ENCODE peak calls at places on chromosomes 4 and X, in nine cellular contexts. V is lung, C is IMR-90, U is B cell, B is astrocyte of the spinal cord, G is GM12865, P is BE2C, D is left lung, I is mucosa of descending colon. N is an unnamed sample.

GRCh38 chr4:4575284-4576211 is 33.7 kb upstream of the STX18 start:
- DNase-seq in V (peak), C (peak), U (peak), B (peak), G (peak), P (peak), D (peak), I (peak), N (peak)

GRCh38 chr4:985123-985830 is 1.6 kb upstream of the IDUA start:
- DNase-seq in V (peak), C (no peak), U (peak), B (no peak), G (peak), P (peak), D (peak), I (peak), N (no peak)

GRCh38 chr4:69689530-69690111 is 36.6 kb upstream of the UGT2A1 start:
- DNase-seq in V (no peak), C (peak), U (peak), B (peak), G (peak), P (no peak), D (no peak), I (no peak), N (no peak)

GRCh38 chrX:24027985-24028384 is 999 bp upstream of the KLHL15 start:
- DNase-seq in V (no peak), C (no peak), U (no peak), B (no peak), G (no peak), P (no peak), D (no peak), I (no peak), N (no peak)

GRCh38 chrX:29530520-29530919 is 684.8 kb upstream of the MAGEB2 start:
- DNase-seq in V (no peak), C (peak), U (no peak), B (peak), G (no peak), P (no peak), D (no peak), I (no peak), N (no peak)

GRCh38 chr4:88091378-88091777 is 67.1 kb downstream of the ABCG2 start:
- DNase-seq in V (no peak), C (no peak), U (no peak), B (no peak), G (no peak), P (no peak), D (no peak), I (no peak), N (no peak)

GRCh38 chrX:150690126-150690525 is 3.1 kb upstream of the MTMR1 start:
- DNase-seq in V (no peak), C (peak), U (no peak), B (peak), G (no peak), P (no peak), D (no peak), I (no peak), N (no peak)

GRCh38 chr4:80266902-80267380 is 477 bp downstream of the FGF5 start:
- DNase-seq in V (no peak), C (peak), U (no peak), B (peak), G (no peak), P (no peak), D (no peak), I (no peak), N (no peak)

GRCh38 chrX:22577181-22577580 is 304.5 kb downstream of the CBLL2 start:
- DNase-seq in V (no peak), C (peak), U (no peak), B (peak), G (no peak), P (no peak), D (no peak), I (no peak), N (no peak)

GRCh38 chr4:85825937-85826678 is 351.2 kb downstream of the ARHGAP24 start:
- DNase-seq in V (peak), C (peak), U (no peak), B (peak), G (peak), P (peak), D (peak), I (no peak), N (no peak)

GRCh38 chr4:173088144-173088543 is 80.5 kb upstream of the GALNT7 start:
- DNase-seq in V (no peak), C (no peak), U (no peak), B (no peak), G (no peak), P (no peak), D (no peak), I (no peak), N (no peak)

GRCh38 chr4:57591073-57591472 is 480.9 kb upstream of the IGFBP7 start:
- DNase-seq in V (no peak), C (no peak), U (no peak), B (no peak), G (no peak), P (no peak), D (no peak), I (no peak), N (no peak)

GRCh38 chrX:121356850-121357171 is 309.4 kb downstream of the GLUD2 start:
- DNase-seq in V (no peak), C (no peak), U (no peak), B (no peak), G (no peak), P (no peak), D (no peak), I (no peak), N (no peak)

GRCh38 chr4:179095585-179096228 is 1653.5 kb upstream of the AGA start:
- DNase-seq in V (no peak), C (peak), U (no peak), B (peak), G (peak), P (no peak), D (no peak), I (no peak), N (no peak)

GRCh38 chrX:76439188-76439587 is 11.7 kb downstream of the MAGEE1 start:
- DNase-seq in V (no peak), C (no peak), U (no peak), B (no peak), G (no peak), P (no peak), D (no peak), I (no peak), N (no peak)

GRCh38 chr4:121182296-121182695 is 18.2 kb upstream of the TNIP3 start:
- DNase-seq in V (no peak), C (peak), U (no peak), B (peak), G (peak), P (no peak), D (no peak), I (no peak), N (no peak)

GRCh38 chrX:45756562-45756961 is 555.9 kb upstream of the DIPK2B start:
- DNase-seq in V (no peak), C (no peak), U (no peak), B (peak), G (no peak), P (no peak), D (no peak), I (no peak), N (no peak)

GRCh38 chr4:174173360-174173759 is 110.1 kb downstream of the FBXO8 start:
- DNase-seq in V (no peak), C (no peak), U (no peak), B (no peak), G (no peak), P (no peak), D (no peak), I (no peak), N (no peak)

GRCh38 chr4:59936566-59936965 is 1263.6 kb upstream of the ADGRL3 start:
- DNase-seq in V (no peak), C (no peak), U (no peak), B (no peak), G (no peak), P (no peak), D (no peak), I (no peak), N (no peak)

GRCh38 chr4:93480452-93480851 is 348.1 kb upstream of the ATOH1 start:
- DNase-seq in V (no peak), C (no peak), U (no peak), B (no peak), G (no peak), P (no peak), D (no peak), I (no peak), N (no peak)

GRCh38 chr4:1449833-1450741 is 43.8 kb upstream of the NKX1-1 start:
- DNase-seq in V (no peak), C (no peak), U (no peak), B (no peak), G (no peak), P (no peak), D (no peak), I (no peak), N (peak)

GRCh38 chrX:110504947-110505346 is 146.3 kb downstream of the RTL9 start:
- DNase-seq in V (no peak), C (no peak), U (no peak), B (no peak), G (no peak), P (no peak), D (no peak), I (no peak), N (no peak)

GRCh38 chrX:24629701-24630100 is 17.4 kb downstream of the PCYT1B start:
- DNase-seq in V (no peak), C (no peak), U (no peak), B (no peak), G (no peak), P (no peak), D (no peak), I (no peak), N (no peak)

GRCh38 chr4:153075836-153076235 is 128.4 kb upstream of the TRIM2 start:
- DNase-seq in V (no peak), C (no peak), U (no peak), B (no peak), G (no peak), P (no peak), D (no peak), I (no peak), N (no peak)

GRCh38 chrX:378443-378842 is 8.3 kb downstream of the PPP2R3B start:
- DNase-seq in V (no peak), C (no peak), U (no peak), B (no peak), G (peak), P (no peak), D (no peak), I (no peak), N (no peak)

GRCh38 chr4:80240976-80241375 is 25.5 kb upstream of the FGF5 start:
- DNase-seq in V (no peak), C (peak), U (no peak), B (peak), G (peak), P (no peak), D (no peak), I (no peak), N (no peak)

GRCh38 chr4:174717788-174718187 is 111.3 kb downstream of the GLRA3 start:
- DNase-seq in V (no peak), C (no peak), U (no peak), B (no peak), G (no peak), P (no peak), D (no peak), I (no peak), N (no peak)

GRCh38 chrX:150202641-150203248 is 160.4 kb upstream of the MAMLD1 start:
- DNase-seq in V (no peak), C (peak), U (no peak), B (no peak), G (no peak), P (no peak), D (peak), I (no peak), N (no peak)

GRCh38 chr4:169492436-169493163 is 119.8 kb downstream of the NEK1 start:
- DNase-seq in V (no peak), C (peak), U (peak), B (peak), G (peak), P (peak), D (no peak), I (no peak), N (no peak)

GRCh38 chr4:147950261-147950660 is 218.4 kb downstream of the ARHGAP10 start:
- DNase-seq in V (no peak), C (no peak), U (no peak), B (no peak), G (no peak), P (no peak), D (no peak), I (no peak), N (no peak)

GRCh38 chr4:122384245-122384644 is 5.4 kb downstream of the ADAD1 start:
- DNase-seq in V (no peak), C (no peak), U (no peak), B (no peak), G (no peak), P (no peak), D (no peak), I (no peak), N (no peak)

GRCh38 chrX:15946783-15947550 is 92.4 kb upstream of the AP1S2 start:
- DNase-seq in V (no peak), C (peak), U (no peak), B (peak), G (no peak), P (no peak), D (no peak), I (no peak), N (no peak)

GRCh38 chrX:43481601-43482000 is 174.5 kb upstream of the MAOA start:
- DNase-seq in V (no peak), C (no peak), U (no peak), B (no peak), G (no peak), P (no peak), D (no peak), I (no peak), N (no peak)

GRCh38 chrX:101602077-101602476 is 15.7 kb downstream of the ARMCX6 start:
- DNase-seq in V (no peak), C (peak), U (no peak), B (no peak), G (no peak), P (no peak), D (no peak), I (no peak), N (no peak)

GRCh38 chr4:27043200-27043599 is 182.6 kb downstream of the STIM2 start:
- DNase-seq in V (no peak), C (no peak), U (no peak), B (no peak), G (no peak), P (no peak), D (no peak), I (no peak), N (no peak)

GRCh38 chrX:39898147-39898546 is 199.6 kb downstream of the BCOR start:
- DNase-seq in V (no peak), C (no peak), U (no peak), B (no peak), G (no peak), P (no peak), D (no peak), I (no peak), N (no peak)

GRCh38 chrX:39897741-39898097 is 200.0 kb downstream of the BCOR start:
- DNase-seq in V (no peak), C (no peak), U (no peak), B (no peak), G (no peak), P (no peak), D (no peak), I (no peak), N (no peak)

GRCh38 chrX:39899059-39899458 is 198.7 kb downstream of the BCOR start:
- DNase-seq in V (no peak), C (no peak), U (no peak), B (no peak), G (no peak), P (no peak), D (no peak), I (no peak), N (no peak)

GRCh38 chrX:39895228-39896110 is 202.3 kb downstream of the BCOR start:
- DNase-seq in V (no peak), C (no peak), U (no peak), B (no peak), G (no peak), P (no peak), D (no peak), I (peak), N (no peak)

GRCh38 chrX:39896951-39897740 is 200.6 kb downstream of the BCOR start:
- DNase-seq in V (peak), C (peak), U (no peak), B (peak), G (no peak), P (peak), D (no peak), I (no peak), N (no peak)
- TF ChIP-seq CTCF in V (no peak), C (peak), U (no peak), B (no peak), G (no peak), P (peak), D (no peak), I (no peak), N (no peak)

GRCh38 chr4:36065274-36065871 is 178.9 kb downstream of the ARAP2 start:
- DNase-seq in V (no peak), C (no peak), U (no peak), B (no peak), G (no peak), P (no peak), D (no peak), I (no peak), N (no peak)
- TF ChIP-seq CTCF in V (no peak), C (no peak), U (no peak), B (no peak), G (no peak), P (no peak), D (no peak), I (no peak), N (no peak)

GRCh38 chrX:114075073-114075673 is 508.7 kb upstream of the HTR2C start:
- DNase-seq in V (no peak), C (no peak), U (no peak), B (peak), G (no peak), P (no peak), D (no peak), I (no peak), N (no peak)
- TF ChIP-seq CTCF in V (no peak), C (peak), U (peak), B (peak), G (no peak), P (peak), D (no peak), I (no peak), N (peak)

GRCh38 chr4:102387552-102388150 is 42.4 kb upstream of the SLC39A8 start:
- DNase-seq in V (no peak), C (no peak), U (no peak), B (no peak), G (no peak), P (no peak), D (no peak), I (no peak), N (no peak)

GRCh38 chr4:102390438-102390837 is 45.2 kb upstream of the SLC39A8 start:
- DNase-seq in V (no peak), C (no peak), U (peak), B (peak), G (peak), P (no peak), D (no peak), I (no peak), N (no peak)

GRCh38 chr4:102388636-102389035 is 43.4 kb upstream of the SLC39A8 start:
- DNase-seq in V (no peak), C (no peak), U (no peak), B (peak), G (no peak), P (no peak), D (no peak), I (no peak), N (no peak)

GRCh38 chr4:102386966-102387365 is 41.7 kb upstream of the SLC39A8 start:
- DNase-seq in V (no peak), C (no peak), U (no peak), B (no peak), G (no peak), P (no peak), D (no peak), I (no peak), N (no peak)

GRCh38 chr4:102392033-102392744 is 46.9 kb upstream of the SLC39A8 start:
- DNase-seq in V (no peak), C (no peak), U (no peak), B (no peak), G (no peak), P (no peak), D (no peak), I (no peak), N (no peak)
- TF ChIP-seq CTCF in V (no peak), C (no peak), U (no peak), B (no peak), G (no peak), P (no peak), D (no peak), I (no peak), N (no peak)

GRCh38 chrX:35886135-35886534 is 33.4 kb upstream of the CFAP47 start:
- DNase-seq in V (no peak), C (no peak), U (no peak), B (no peak), G (no peak), P (no peak), D (no peak), I (no peak), N (no peak)

DNA sequence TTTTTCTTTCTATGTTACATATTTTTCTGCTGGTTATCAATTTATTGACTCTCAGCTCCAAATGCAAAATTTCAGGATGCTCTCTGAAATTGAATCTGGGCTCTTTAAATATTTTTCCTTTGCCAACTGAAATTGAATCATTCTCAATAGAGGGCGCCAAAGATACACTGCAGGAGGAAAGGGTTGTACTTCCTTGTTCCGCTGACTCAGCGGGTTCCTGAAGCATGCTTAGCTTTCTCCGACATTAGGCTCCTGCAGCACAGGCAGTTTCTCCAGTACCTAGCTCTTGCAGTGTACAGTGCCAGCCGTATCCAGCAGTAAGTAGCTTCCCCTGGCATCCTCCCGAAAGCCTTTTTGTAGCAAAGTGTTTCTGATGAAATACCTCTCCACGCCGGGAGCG is 28.8 kb upstream of the CFAP47 start:
- DNase-seq in V (peak), C (peak), U (no peak), B (peak), G (peak), P (peak), D (no peak), I (no peak), N (no peak)
- TF ChIP-seq CTCF in V (peak), C (peak), U (no peak), B (peak), G (no peak), P (peak), D (no peak), I (no peak), N (peak)

DNA sequence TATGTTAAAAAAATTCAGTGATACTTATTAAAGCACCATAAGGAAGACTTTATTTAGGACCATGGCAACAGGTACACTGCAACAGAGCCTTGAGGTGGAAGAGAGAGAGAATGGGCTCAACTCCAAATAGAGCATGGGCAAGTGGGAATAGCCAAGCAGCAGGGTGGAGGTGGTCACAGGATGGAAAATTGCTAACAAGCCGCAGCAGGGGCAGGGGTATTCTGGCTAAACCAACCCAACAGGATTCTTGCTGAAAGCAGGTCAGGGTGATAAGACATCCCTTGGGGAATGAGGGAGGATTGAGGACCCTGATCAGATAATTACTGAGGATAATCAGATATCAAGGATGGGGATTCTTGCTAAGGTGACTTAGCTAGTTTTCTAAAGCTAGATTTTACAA is 177.5 kb downstream of the ZIC3 start:
- DNase-seq in V (no peak), C (no peak), U (no peak), B (no peak), G (no peak), P (no peak), D (no peak), I (no peak), N (no peak)
- TF ChIP-seq CTCF in V (no peak), C (no peak), U (no peak), B (no peak), G (no peak), P (no peak), D (no peak), I (no peak), N (no peak)

DNA sequence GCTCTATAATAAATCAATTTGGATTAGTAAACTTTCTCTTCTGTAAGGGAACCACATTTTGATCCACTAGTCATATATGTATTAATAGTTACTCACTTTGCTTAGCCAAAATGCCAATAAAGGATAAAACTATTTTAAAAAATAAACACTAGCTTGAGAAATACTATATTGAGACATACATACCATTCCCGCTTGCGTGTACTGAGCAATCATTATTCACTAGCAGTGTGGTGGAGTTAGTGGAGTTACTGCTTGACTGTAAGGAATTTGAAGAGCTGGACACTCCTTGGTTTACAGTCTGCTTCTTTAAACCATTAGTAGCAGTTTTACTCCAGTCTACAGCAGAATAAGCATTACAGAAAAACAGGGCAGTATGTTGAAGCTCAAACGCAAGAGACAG is 10.8 kb upstream of the PHKA2 start:
- DNase-seq in V (no peak), C (peak), U (no peak), B (peak), G (no peak), P (no peak), D (no peak), I (no peak), N (no peak)
- TF ChIP-seq CTCF in V (no peak), C (no peak), U (no peak), B (no peak), G (no peak), P (no peak), D (no peak), I (no peak), N (no peak)